ENCODE peak calls at places on chromosome 1, in five cellular contexts. K is AG10803, N is stomach, B is fibroblast of mammary gland, I is GM20000. D is an unnamed sample.

GRCh38 chr1:109201123-109201703 is 12.5 kb upstream of the SARS1 start:
- DNase-seq in N (peak; percentile 34), K (peak; percentile 83), B (peak; percentile 97), I (peak; percentile 63), D (peak; percentile 60)

GRCh38 chr1:199684686-199685273 is 342.7 kb upstream of the NR5A2 start:
- DNase-seq in N (no peak), I (peak; percentile 18), B (peak; percentile 78), K (peak; percentile 75), D (no peak)

GRCh38 chr1:50419192-50419906 is 3.9 kb downstream of the DMRTA2 start:
- DNase-seq in B (no peak), K (no peak), N (no peak), I (peak; percentile 55), D (no peak)

GRCh38 chr1:9671377-9672140 is 20.0 kb downstream of the PIK3CD start:
- DNase-seq in K (peak; percentile 49), N (no peak), I (no peak), B (peak; percentile 38), D (no peak)

GRCh38 chr1:151834239-151834638 is 2.6 kb upstream of the RORC start:
- DNase-seq in B (no peak), K (no peak), I (no peak), N (no peak), D (no peak)

GRCh38 chr1:154404984-154405761 is at the start of gene IL6R:
- DNase-seq in B (peak; percentile 92), N (peak; percentile 91), I (peak; percentile 76), K (peak; percentile 95), D (no peak)

GRCh38 chr1:91684599-91685196 is 184.0 kb downstream of the CDC7 start:
- DNase-seq in K (peak; percentile 72), N (no peak), I (peak; percentile 36), B (peak; percentile 62), D (no peak)

GRCh38 chr1:31214316-31215082 is 25.2 kb downstream of the NKAIN1 start:
- DNase-seq in N (no peak), K (no peak), I (no peak), B (peak; percentile 21), D (no peak)

GRCh38 chr1:203520315-203520714 is 26.4 kb downstream of the OPTC start:
- DNase-seq in I (no peak), K (peak; percentile 66), N (no peak), B (peak; percentile 70), D (no peak)

GRCh38 chr1:162422662-162423375 is 10.9 kb upstream of the SH2D1B start:
- DNase-seq in B (no peak), K (no peak), N (no peak), I (no peak), D (no peak)

GRCh38 chr1:94335950-94336349 is 82.2 kb upstream of the ABCD3 start:
- DNase-seq in B (peak; percentile 95), K (peak; percentile 93), N (peak; percentile 73), I (peak; percentile 30), D (no peak)

GRCh38 chr1:31762726-31763670 is 1.1 kb downstream of the ADGRB2 start:
- DNase-seq in N (peak; percentile 80), B (no peak), I (peak; percentile 83), K (peak; percentile 31), D (peak; percentile 83)

GRCh38 chr1:192225713-192226112 is 67.5 kb downstream of the RGS18 start:
- DNase-seq in B (peak; percentile 69), N (no peak), K (peak; percentile 1), I (no peak), D (no peak)

GRCh38 chr1:116809181-116809508 is 54.9 kb downstream of the CD2 start:
- DNase-seq in N (no peak), B (no peak), I (no peak), K (no peak), D (no peak)

GRCh38 chr1:36657826-36658225 is 175.1 kb upstream of the CSF3R start:
- DNase-seq in K (no peak), N (no peak), B (no peak), I (no peak), D (no peak)

GRCh38 chr1:18751425-18751824 is 108.0 kb downstream of the TAS1R2 start:
- DNase-seq in K (no peak), B (no peak), N (no peak), I (no peak), D (no peak)

GRCh38 chr1:58576727-58577675 is at the start of gene TACSTD2:
- DNase-seq in N (peak; percentile 84), B (no peak), I (no peak), K (no peak), D (no peak)

GRCh38 chr1:28112388-28113311 is 24.2 kb upstream of the EYA3 start:
- DNase-seq in I (peak; percentile 28), N (peak; percentile 56), B (peak; percentile 92), K (peak; percentile 52), D (no peak)

GRCh38 chr1:20318971-20319370 is 28.3 kb downstream of the VWA5B1 start:
- DNase-seq in N (no peak), K (no peak), I (no peak), B (peak; percentile 24), D (no peak)

GRCh38 chr1:160169553-160170399 is 18.4 kb downstream of the ATP1A4 start:
- DNase-seq in B (no peak), N (no peak), K (no peak), I (peak; percentile 38), D (no peak)

GRCh38 chr1:116722016-116722838 is 32.0 kb upstream of the CD2 start:
- DNase-seq in N (no peak), K (no peak), I (no peak), B (peak; percentile 13), D (no peak)

GRCh38 chr1:6634278-6635052 is 9.8 kb downstream of the THAP3 start:
- DNase-seq in B (peak; percentile 50), K (peak; percentile 26), N (peak; percentile 80), I (peak; percentile 54), D (peak; percentile 55)

GRCh38 chr1:243465081-243465480 is 209.2 kb downstream of the SDCCAG8 start:
- DNase-seq in I (no peak), N (no peak), K (no peak), B (no peak), D (no peak)

GRCh38 chr1:32742132-32742947 is 39.8 kb upstream of the SYNC start:
- DNase-seq in N (peak; percentile 52), I (peak; percentile 48), B (no peak), K (no peak), D (no peak)

GRCh38 chr1:24226754-24227153 is 39.7 kb upstream of the IFNLR1 start:
- DNase-seq in I (no peak), N (no peak), K (no peak), B (no peak), D (no peak)

GRCh38 chr1:17437260-17438175 is 2.0 kb downstream of the RCC2 start:
- DNase-seq in K (no peak), N (peak; percentile 44), I (peak; percentile 98), B (peak; percentile 46), D (no peak)

GRCh38 chr1:42618866-42619265 is 39.4 kb upstream of the PPIH start:
- DNase-seq in B (peak; percentile 11), N (no peak), K (no peak), I (no peak), D (no peak)

GRCh38 chr1:38009088-38009840 is 3.3 kb upstream of the UTP11 start:
- DNase-seq in K (peak; percentile 61), N (no peak), I (no peak), B (peak; percentile 85), D (no peak)

GRCh38 chr1:27513958-27514357 is 24.0 kb upstream of the WASF2 start:
- DNase-seq in I (no peak), B (no peak), K (peak; percentile 57), N (no peak), D (no peak)

GRCh38 chr1:21302747-21303715 is 12.8 kb upstream of the ECE1 start:
- DNase-seq in B (peak; percentile 92), I (no peak), N (no peak), K (peak; percentile 96), D (no peak)

GRCh38 chr1:68293609-68294353 is 61.5 kb upstream of the WLS start:
- DNase-seq in N (no peak), I (no peak), K (peak; percentile 56), B (peak; percentile 23), D (no peak)

GRCh38 chr1:117595993-117596720 is 9.7 kb upstream of the TENT5C start:
- DNase-seq in K (no peak), B (no peak), N (peak; percentile 20), I (no peak), D (no peak)

GRCh38 chr1:85445906-85446305 is 19.1 kb downstream of the DDAH1 start:
- DNase-seq in N (no peak), K (peak; percentile 81), B (peak; percentile 88), I (no peak), D (no peak)

GRCh38 chr1:156961709-156962108 is 41.3 kb downstream of the LRRC71 start:
- DNase-seq in B (no peak), K (no peak), N (no peak), I (no peak), D (no peak)
- TF ChIP-seq CTCF in B (peak; percentile 13), K (no peak), N (no peak), I (no peak), D (peak; percentile 48)

GRCh38 chr1:209196140-209196539 is 387.4 kb upstream of the CAMK1G start:
- DNase-seq in K (no peak), B (no peak), N (no peak), I (no peak), D (no peak)

GRCh38 chr1:209202826-209203439 is 380.6 kb upstream of the CAMK1G start:
- DNase-seq in I (peak; percentile 57), N (no peak), B (peak; percentile 67), K (peak; percentile 67), D (peak; percentile 46)

GRCh38 chr1:209199371-209199770 is 384.1 kb upstream of the CAMK1G start:
- DNase-seq in K (no peak), I (no peak), N (no peak), B (no peak), D (no peak)

GRCh38 chr1:209198926-209199325 is 384.6 kb upstream of the CAMK1G start:
- DNase-seq in B (no peak), N (no peak), I (no peak), K (no peak), D (no peak)

GRCh38 chr1:209199822-209200221 is 383.7 kb upstream of the CAMK1G start:
- DNase-seq in K (no peak), N (no peak), B (no peak), I (no peak), D (no peak)
- TF ChIP-seq CTCF in K (no peak), N (no peak), B (no peak), I (no peak), D (no peak)

DNA sequence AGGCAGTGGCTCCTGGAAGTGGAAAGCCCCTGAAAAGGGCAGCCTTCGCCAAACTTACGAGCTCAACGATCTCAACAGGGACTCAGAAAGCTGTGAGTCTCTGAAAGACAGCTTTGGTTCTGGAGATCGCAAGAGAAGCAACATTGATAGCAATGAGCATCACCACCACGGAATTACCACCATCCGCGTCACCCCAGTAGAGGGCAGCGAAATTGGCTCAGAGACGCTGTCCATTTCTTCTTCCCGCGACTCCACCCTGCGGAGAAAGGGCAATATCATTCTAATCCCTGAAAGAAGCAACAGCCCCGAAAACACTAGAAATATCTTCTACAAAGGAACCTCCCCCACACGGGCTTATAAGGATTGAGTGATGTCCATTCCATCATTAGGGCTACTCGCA is 42.4 kb downstream of the PLPPR4 start:
- DNase-seq in K (no peak), I (no peak), N (no peak), B (no peak), D (no peak)
- TF ChIP-seq CTCF in K (no peak), I (no peak), N (no peak), B (no peak), D (no peak)

DNA sequence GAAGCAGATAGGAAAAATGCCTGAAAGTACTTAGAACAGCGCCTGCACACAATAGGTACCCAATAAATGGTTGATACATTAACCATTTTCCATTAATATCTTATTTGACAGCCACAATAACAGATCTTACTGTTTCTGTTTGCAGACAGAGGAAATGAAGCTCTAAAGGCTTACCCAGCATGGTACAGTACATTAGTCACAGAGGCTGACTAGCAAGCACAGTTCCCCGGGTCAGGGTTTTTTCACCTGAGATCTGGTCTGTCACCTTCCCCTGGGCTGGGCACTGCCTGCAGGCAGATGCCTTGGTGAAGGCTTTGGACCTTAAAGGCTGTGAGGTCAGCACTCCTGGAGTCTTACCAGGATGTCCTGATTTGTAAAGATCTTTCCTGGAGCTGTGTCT is 2.8 kb downstream of the TRIM63 start:
- DNase-seq in B (no peak), I (no peak), N (no peak), K (no peak), D (no peak)
- TF ChIP-seq CTCF in B (no peak), I (no peak), N (no peak), K (no peak), D (no peak)

D was measured in D721Med.